ENCODE peak calls at places on chromosome 6, in nine cellular contexts. C is CD4-positive, alpha-beta T cell; L is A549; Z is CD8-positive, alpha-beta T cell; E is psoas muscle; P is IMR-90; F is hepatocyte; B is upper lobe of left lung; H is aorta. J is an unnamed sample.
A peak's percentile ranks its signal among the peaks of the same experiment; 100 is the strongest.

GRCh38 chr6:91715171-91715805 is 1128.4 kb upstream of the MAP3K7 start:
- DNase-seq in C (no peak), L (no peak), Z (no peak), E (no peak), P (no peak), F (no peak), B (peak; percentile 13), H (no peak), J (no peak)

GRCh38 chr6:30735668-30736314 is 6.7 kb downstream of the FLOT1 start:
- DNase-seq in C (no peak), L (no peak), Z (no peak), E (no peak), P (no peak), F (no peak), B (no peak), H (no peak), J (no peak)

GRCh38 chr6:126625019-126625418 is 285.1 kb downstream of the CENPW start:
- DNase-seq in C (no peak), L (no peak), Z (no peak), E (no peak), P (peak; percentile 31), F (peak; percentile 57), B (no peak), H (no peak), J (no peak)

GRCh38 chr6:7316658-7317533 is 3.9 kb upstream of the SSR1 start:
- DNase-seq in C (no peak), L (no peak), Z (no peak), E (no peak), P (no peak), F (no peak), B (peak; percentile 77), H (no peak), J (no peak)

GRCh38 chr6:12436683-12437082 is 146.5 kb downstream of the EDN1 start:
- DNase-seq in C (no peak), L (no peak), Z (no peak), E (no peak), P (no peak), F (peak; percentile 35), B (no peak), H (no peak), J (no peak)

GRCh38 chr6:118198746-118199145 is 291.7 kb downstream of the SLC35F1 start:
- DNase-seq in C (no peak), L (no peak), Z (no peak), E (no peak), P (peak; percentile 4), F (peak; percentile 26), B (no peak), H (no peak), J (no peak)

GRCh38 chr6:15283986-15284361 is 38.1 kb downstream of the JARID2 start:
- DNase-seq in C (no peak), L (no peak), Z (no peak), E (no peak), P (no peak), F (no peak), B (no peak), H (no peak), J (no peak)

GRCh38 chr6:170235726-170236125 is 55.2 kb downstream of the DLL1 start:
- DNase-seq in C (no peak), L (no peak), Z (no peak), E (no peak), P (no peak), F (no peak), B (no peak), H (no peak), J (peak; percentile 10)

GRCh38 chr6:161215876-161216615 is 57.8 kb downstream of the AGPAT4 start:
- DNase-seq in C (no peak), L (no peak), Z (no peak), E (no peak), P (peak; percentile 71), F (no peak), B (no peak), H (no peak), J (no peak)

GRCh38 chr6:10891960-10892359 is 5.1 kb downstream of the SYCP2L start:
- DNase-seq in C (no peak), L (no peak), Z (no peak), E (no peak), P (no peak), F (no peak), B (no peak), H (no peak), J (no peak)

GRCh38 chr6:10884245-10884972 is 2.4 kb upstream of the SYCP2L start:
- DNase-seq in C (no peak), L (no peak), Z (no peak), E (no peak), P (no peak), F (no peak), B (no peak), H (no peak), J (no peak)

GRCh38 chr6:10894958-10895357 is 8.1 kb downstream of the SYCP2L start:
- DNase-seq in C (no peak), L (no peak), Z (no peak), E (no peak), P (no peak), F (no peak), B (no peak), H (no peak), J (no peak)

DNA sequence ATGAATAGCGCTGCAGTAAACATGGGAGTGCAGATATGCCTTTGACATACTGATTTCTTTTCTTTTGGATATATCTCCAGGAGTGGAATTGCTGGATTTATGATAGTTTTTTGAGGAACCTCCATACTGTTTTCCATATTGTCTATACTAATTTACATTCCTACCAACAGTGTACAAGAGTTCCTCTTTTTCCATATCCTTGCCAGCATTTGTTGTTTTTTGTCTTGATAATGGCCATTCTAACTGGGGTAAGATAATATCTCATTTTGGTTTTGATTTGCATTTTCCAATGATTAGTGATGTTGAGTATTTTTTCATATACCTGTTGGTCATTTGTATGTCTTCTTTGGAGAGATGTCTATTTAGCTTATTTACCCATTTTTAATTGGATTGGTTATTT is 3.3 kb downstream of the SYCP2L start:
- DNase-seq in C (no peak), L (no peak), Z (no peak), E (no peak), P (no peak), F (no peak), B (no peak), H (no peak), J (no peak)
- H3K9me3 ChIP-seq in C (no peaks in the 10 kb centered on the region), L (no peaks in the 10 kb centered on the region), Z (no peaks in the 10 kb centered on the region), E (no peaks in the 10 kb centered on the region), P (peaks cover 2% of the 10 kb centered on the region), F (no peaks in the 10 kb centered on the region), B (no peaks in the 10 kb centered on the region), H (no peaks in the 10 kb centered on the region), J (no peaks in the 10 kb centered on the region)

DNA sequence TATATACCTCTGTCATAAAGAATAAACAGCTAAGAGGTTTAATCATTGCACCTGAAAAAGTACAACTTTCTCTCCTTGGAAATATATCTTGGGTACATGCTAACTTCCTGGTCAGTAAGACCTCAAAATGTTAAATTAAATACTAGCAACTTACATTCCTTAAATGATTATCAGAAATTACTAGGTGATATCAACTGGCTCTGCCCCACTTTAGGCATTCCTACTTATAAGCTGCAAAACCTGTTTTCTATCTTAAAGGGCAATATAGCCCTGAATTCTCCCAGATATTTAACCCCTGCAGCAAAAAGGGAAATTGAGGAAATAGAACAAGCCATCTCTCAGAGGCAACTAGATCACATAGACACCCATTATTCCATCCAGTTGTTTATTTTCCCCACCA is 20.8 kb downstream of the HLA-DPA1 start:
- DNase-seq in C (no peak), L (no peak), Z (no peak), E (no peak), P (no peak), F (no peak), B (no peak), H (no peak), J (no peak)
- H3K27ac ChIP-seq in C (no peak overlapping the region), L (no peak overlapping the region), Z (no peak overlapping the region), E (no peak overlapping the region), P (no peak overlapping the region), F (no peak overlapping the region), B (no peak overlapping the region), H (no peak overlapping the region), J (no peak overlapping the region)

GRCh38 chr6:137192821-137193220 is 19.4 kb upstream of the IL22RA2 start:
- DNase-seq in C (no peak), L (no peak), Z (no peak), E (no peak), P (no peak), F (no peak), B (no peak), H (no peak), J (no peak)

GRCh38 chr6:137191238-137191637 is 17.8 kb upstream of the IL22RA2 start:
- DNase-seq in C (no peak), L (no peak), Z (no peak), E (no peak), P (no peak), F (no peak), B (no peak), H (no peak), J (no peak)

GRCh38 chr6:137193256-137194070 is 20.0 kb upstream of the IL22RA2 start:
- DNase-seq in C (no peak), L (no peak), Z (no peak), E (no peak), P (no peak), F (no peak), B (no peak), H (no peak), J (no peak)

GRCh38 chr6:137190710-137191109 is 17.3 kb upstream of the IL22RA2 start:
- DNase-seq in C (no peak), L (no peak), Z (no peak), E (no peak), P (no peak), F (no peak), B (no peak), H (no peak), J (no peak)

DNA sequence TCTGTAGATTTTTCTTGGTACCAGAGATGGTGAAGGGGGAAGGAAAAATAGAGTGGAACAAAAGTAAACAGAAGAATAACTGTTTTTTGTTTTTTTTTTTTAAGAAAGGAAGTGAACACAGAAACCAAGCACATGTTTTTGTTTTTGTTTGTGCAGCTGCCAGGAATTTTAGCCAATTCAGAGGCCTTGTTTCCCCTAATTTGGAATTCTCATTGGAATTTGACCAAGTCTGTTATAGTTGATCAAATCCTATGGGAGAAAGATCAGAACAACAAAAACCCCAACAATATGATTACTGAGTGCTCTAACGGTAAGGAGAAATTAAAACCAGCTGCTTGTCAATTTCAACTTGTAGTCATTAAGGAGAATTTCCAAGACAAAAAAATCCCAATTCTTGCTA is 18.2 kb upstream of the IL22RA2 start:
- DNase-seq in C (no peak), L (no peak), Z (no peak), E (no peak), P (no peak), F (no peak), B (no peak), H (no peak), J (no peak)
- H3K9me3 ChIP-seq in C (peaks cover 4% of the 10 kb centered on the region), L (peaks cover 15% of the 10 kb centered on the region), Z (no peaks in the 10 kb centered on the region), E (peaks cover 5% of the 10 kb centered on the region), P (no peaks in the 10 kb centered on the region), F (peaks cover 8% of the 10 kb centered on the region), B (no peaks in the 10 kb centered on the region), H (no peaks in the 10 kb centered on the region), J (no peaks in the 10 kb centered on the region)

DNA sequence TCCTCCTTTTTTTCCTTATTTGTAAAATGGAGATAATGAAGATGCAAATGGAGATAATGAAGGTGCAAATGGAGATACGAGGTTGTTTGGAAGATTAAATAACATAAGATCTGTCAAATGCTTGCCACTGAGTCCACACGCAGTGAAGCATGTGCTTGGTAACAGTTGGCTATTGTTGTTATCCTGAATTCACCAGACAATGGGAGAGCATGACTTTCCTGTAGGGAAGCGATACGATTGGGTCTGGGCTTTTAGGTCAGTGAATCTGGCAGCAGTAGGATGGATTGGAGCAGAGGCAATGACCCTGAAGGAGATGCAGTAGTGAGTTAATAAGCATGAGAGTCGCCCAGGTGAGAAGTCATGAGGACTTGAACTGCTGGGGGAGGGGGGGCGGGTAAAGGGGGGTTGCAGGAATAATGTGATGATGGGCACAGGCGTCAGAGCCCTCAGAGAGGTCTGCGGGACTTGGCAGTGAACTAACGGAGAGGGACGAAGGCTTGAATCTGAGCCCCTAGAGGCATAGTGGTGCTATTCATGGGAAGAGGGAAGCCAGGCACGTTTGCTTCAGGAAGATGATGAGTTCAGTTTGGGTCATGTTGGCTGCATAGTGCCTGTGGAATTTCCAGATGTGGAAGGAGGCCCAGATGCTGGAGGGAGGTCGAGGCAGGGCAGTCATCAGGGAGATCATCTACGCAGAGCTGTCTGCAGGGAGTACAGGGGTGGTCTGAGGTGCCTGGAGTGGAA is 55.4 kb downstream of the ZDHHC14 start:
- DNase-seq in C (no peak), L (no peak), Z (no peak), E (no peak), P (no peak), F (no peak), B (no peak), H (no peak), J (no peak)
- H3K27ac ChIP-seq in C (no peak overlapping the region), L (no peak overlapping the region), Z (no peak overlapping the region), E (no peak overlapping the region), P (no peak overlapping the region), F (no peak overlapping the region), B (no peak overlapping the region), H (no peak overlapping the region), J (no peak overlapping the region)